ENCODE peak calls at places on chromosomes 2 and 18, in four cellular contexts. One of them, this sample, is unnamed.

GRCh38 chr2:238929242-238930081 is 81.6 kb downstream of the TWIST2 start:
- DNase-seq in T follicular helper cell: no peak
- DNase-seq in NB4: no peak
- DNase-seq in activated CD4-positive, alpha-beta T cell treated with anti-CD3 and anti-CD28 coated beads, Interleukin-2, amount 50 U/mL, for 4 hours: no peak
- DNase-seq in this sample: no peak

GRCh38 chr2:151657667-151658076 is 76.6 kb downstream of the NEB start:
- DNase-seq in T follicular helper cell: no peak
- DNase-seq in NB4: no peak
- DNase-seq in activated CD4-positive, alpha-beta T cell treated with anti-CD3 and anti-CD28 coated beads, Interleukin-2, amount 50 U/mL, for 4 hours: no peak
- DNase-seq in this sample: no peak

GRCh38 chr2:170525566-170525900 is 189.6 kb upstream of the SP5 start:
- DNase-seq in T follicular helper cell: no peak
- DNase-seq in NB4: no peak
- DNase-seq in activated CD4-positive, alpha-beta T cell treated with anti-CD3 and anti-CD28 coated beads, Interleukin-2, amount 50 U/mL, for 4 hours: no peak
- DNase-seq in this sample: no peak

GRCh38 chr2:43027496-43027895 is 198.9 kb downstream of the ZFP36L2 start:
- DNase-seq in T follicular helper cell: no peak
- DNase-seq in NB4: no peak
- DNase-seq in activated CD4-positive, alpha-beta T cell treated with anti-CD3 and anti-CD28 coated beads, Interleukin-2, amount 50 U/mL, for 4 hours: no peak
- DNase-seq in this sample: no peak

GRCh38 chr2:95004702-95005101 is 20.8 kb upstream of the MAL start:
- DNase-seq in T follicular helper cell: no peak
- DNase-seq in NB4: no peak
- DNase-seq in activated CD4-positive, alpha-beta T cell treated with anti-CD3 and anti-CD28 coated beads, Interleukin-2, amount 50 U/mL, for 4 hours: no peak
- DNase-seq in this sample: no peak

GRCh38 chr18:49020621-49021021 is 69.9 kb upstream of the SMAD7 start:
- DNase-seq in T follicular helper cell: no peak
- DNase-seq in NB4: no peak
- DNase-seq in activated CD4-positive, alpha-beta T cell treated with anti-CD3 and anti-CD28 coated beads, Interleukin-2, amount 50 U/mL, for 4 hours: no peak
- DNase-seq in this sample: no peak

GRCh38 chr2:234463626-234464290 is 33.1 kb downstream of the ARL4C start:
- DNase-seq in T follicular helper cell: peak
- DNase-seq in NB4: no peak
- DNase-seq in activated CD4-positive, alpha-beta T cell treated with anti-CD3 and anti-CD28 coated beads, Interleukin-2, amount 50 U/mL, for 4 hours: peak
- DNase-seq in this sample: peak

GRCh38 chr2:228658998-228659397 is 477.5 kb upstream of the SPHKAP start:
- DNase-seq in T follicular helper cell: no peak
- DNase-seq in NB4: no peak
- DNase-seq in activated CD4-positive, alpha-beta T cell treated with anti-CD3 and anti-CD28 coated beads, Interleukin-2, amount 50 U/mL, for 4 hours: no peak
- DNase-seq in this sample: no peak

GRCh38 chr18:48002933-48003365 is 72.5 kb upstream of the SMAD2 start:
- DNase-seq in T follicular helper cell: no peak
- DNase-seq in NB4: peak
- DNase-seq in activated CD4-positive, alpha-beta T cell treated with anti-CD3 and anti-CD28 coated beads, Interleukin-2, amount 50 U/mL, for 4 hours: no peak
- DNase-seq in this sample: no peak

GRCh38 chr2:174699993-174700766 is 64.1 kb downstream of the CHRNA1 start:
- DNase-seq in T follicular helper cell: no peak
- DNase-seq in NB4: peak
- DNase-seq in activated CD4-positive, alpha-beta T cell treated with anti-CD3 and anti-CD28 coated beads, Interleukin-2, amount 50 U/mL, for 4 hours: no peak
- DNase-seq in this sample: peak

GRCh38 chr2:149928026-149928425 is 340.5 kb upstream of the MMADHC start:
- DNase-seq in T follicular helper cell: no peak
- DNase-seq in NB4: no peak
- DNase-seq in activated CD4-positive, alpha-beta T cell treated with anti-CD3 and anti-CD28 coated beads, Interleukin-2, amount 50 U/mL, for 4 hours: no peak
- DNase-seq in this sample: no peak

GRCh38 chr18:77077836-77078456 is 54.6 kb downstream of the MBP start:
- DNase-seq in T follicular helper cell: no peak
- DNase-seq in NB4: no peak
- DNase-seq in activated CD4-positive, alpha-beta T cell treated with anti-CD3 and anti-CD28 coated beads, Interleukin-2, amount 50 U/mL, for 4 hours: no peak
- DNase-seq in this sample: no peak

GRCh38 chr18:53152478-53152877 is 812.5 kb downstream of the DCC start:
- DNase-seq in T follicular helper cell: no peak
- DNase-seq in NB4: no peak
- DNase-seq in activated CD4-positive, alpha-beta T cell treated with anti-CD3 and anti-CD28 coated beads, Interleukin-2, amount 50 U/mL, for 4 hours: no peak
- DNase-seq in this sample: no peak

GRCh38 chr2:20348542-20348941 is 2.1 kb downstream of the PUM2 start:
- DNase-seq in T follicular helper cell: no peak
- DNase-seq in NB4: peak
- DNase-seq in activated CD4-positive, alpha-beta T cell treated with anti-CD3 and anti-CD28 coated beads, Interleukin-2, amount 50 U/mL, for 4 hours: no peak
- DNase-seq in this sample: no peak

GRCh38 chr2:161976927-161977326 is 97.1 kb downstream of the DPP4 start:
- DNase-seq in T follicular helper cell: no peak
- DNase-seq in NB4: no peak
- DNase-seq in activated CD4-positive, alpha-beta T cell treated with anti-CD3 and anti-CD28 coated beads, Interleukin-2, amount 50 U/mL, for 4 hours: no peak
- DNase-seq in this sample: no peak

GRCh38 chr2:209125291-209125690 is 298.6 kb upstream of the MAP2 start:
- DNase-seq in T follicular helper cell: no peak
- DNase-seq in NB4: no peak
- DNase-seq in activated CD4-positive, alpha-beta T cell treated with anti-CD3 and anti-CD28 coated beads, Interleukin-2, amount 50 U/mL, for 4 hours: no peak
- DNase-seq in this sample: no peak